ENCODE peak calls at places on chromosomes 7 and 10, in four cellular contexts. One of them, this sample, is unnamed.

GRCh38 chr10:71396084-71396713 is 521 bp upstream of the CDH23 start:
- DNase-seq in K562: peak
- DNase-seq in WTC11: peak
- DNase-seq in HepG2: no peak
- DNase-seq in this sample: peak

GRCh38 chr7:118330373-118330772 is 105.9 kb downstream of the ANKRD7 start:
- DNase-seq in HepG2: no peak
- DNase-seq in K562: no peak
- DNase-seq in WTC11: no peak
- DNase-seq in this sample: no peak

GRCh38 chr10:22183771-22184466 is 33.9 kb downstream of the EBLN1 start:
- DNase-seq in K562: no peak
- DNase-seq in WTC11: no peak
- DNase-seq in HepG2: no peak
- DNase-seq in this sample: no peak

GRCh38 chr10:127525686-127526085 is 23.4 kb upstream of the NPS start:
- DNase-seq in HepG2: no peak
- DNase-seq in K562: no peak
- DNase-seq in WTC11: no peak
- DNase-seq in this sample: no peak

GRCh38 chr10:102605712-102606111 is 38.6 kb upstream of the TRIM8 start:
- DNase-seq in WTC11: no peak
- DNase-seq in HepG2: no peak
- DNase-seq in K562: no peak
- DNase-seq in this sample: no peak

GRCh38 chr7:50310361-50310760 is 5.8 kb downstream of the IKZF1 start:
- DNase-seq in HepG2: no peak
- DNase-seq in WTC11: no peak
- DNase-seq in K562: no peak
- DNase-seq in this sample: no peak

GRCh38 chr10:72274730-72275350 is 1.1 kb downstream of the DDIT4 start:
- DNase-seq in WTC11: peak
- DNase-seq in HepG2: no peak
- DNase-seq in K562: peak
- DNase-seq in this sample: peak

GRCh38 chr7:123724725-123725381 is 23.9 kb downstream of the WASL start:
- DNase-seq in WTC11: no peak
- DNase-seq in HepG2: no peak
- DNase-seq in K562: no peak
- DNase-seq in this sample: no peak

GRCh38 chr10:127079348-127079747 is 117.0 kb downstream of the INSYN2A start:
- DNase-seq in WTC11: no peak
- DNase-seq in HepG2: no peak
- DNase-seq in K562: no peak
- DNase-seq in this sample: no peak

GRCh38 chr10:26479766-26480492 is 41.8 kb downstream of the APBB1IP start:
- DNase-seq in HepG2: no peak
- DNase-seq in K562: no peak
- DNase-seq in WTC11: no peak
- DNase-seq in this sample: no peak

GRCh38 chr7:94420321-94420720 is 25.6 kb downstream of the COL1A2 start:
- DNase-seq in K562: no peak
- DNase-seq in WTC11: no peak
- DNase-seq in HepG2: no peak
- DNase-seq in this sample: no peak

GRCh38 chr7:4015996-4016395 is 666.1 kb upstream of the FOXK1 start:
- DNase-seq in K562: no peak
- DNase-seq in HepG2: no peak
- DNase-seq in WTC11: no peak
- DNase-seq in this sample: no peak

GRCh38 chr10:119469325-119469707 is 73.2 kb downstream of the RGS10 start:
- DNase-seq in K562: no peak
- DNase-seq in WTC11: no peak
- DNase-seq in HepG2: no peak
- DNase-seq in this sample: no peak

GRCh38 chr7:20785211-20786048 is 1.3 kb downstream of the SP8 start:
- DNase-seq in K562: no peak
- DNase-seq in HepG2: no peak
- DNase-seq in WTC11: peak
- DNase-seq in this sample: no peak

GRCh38 chr10:1084011-1084950 is 28.1 kb downstream of the WDR37 start:
- DNase-seq in HepG2: no peak
- DNase-seq in WTC11: no peak
- DNase-seq in K562: no peak
- DNase-seq in this sample: no peak

GRCh38 chr7:37683263-37684120 is at the start of gene GPR141:
- DNase-seq in HepG2: no peak
- DNase-seq in WTC11: no peak
- DNase-seq in K562: no peak
- DNase-seq in this sample: no peak

GRCh38 chr10:62323751-62324150 is 50.4 kb upstream of the ZNF365 start:
- DNase-seq in WTC11: no peak
- DNase-seq in K562: no peak
- DNase-seq in HepG2: no peak
- DNase-seq in this sample: no peak

GRCh38 chr10:62652114-62652513 is 152.4 kb upstream of the ADO start:
- DNase-seq in HepG2: no peak
- DNase-seq in WTC11: no peak
- DNase-seq in K562: no peak
- DNase-seq in this sample: no peak

GRCh38 chr10:5598085-5598690 is 68.2 kb downstream of the ASB13 start:
- DNase-seq in WTC11: no peak
- DNase-seq in K562: no peak
- DNase-seq in HepG2: no peak
- DNase-seq in this sample: no peak

GRCh38 chr7:5997210-5997808 is 11.5 kb downstream of the PMS2 start:
- DNase-seq in K562: peak
- DNase-seq in WTC11: peak
- DNase-seq in HepG2: peak
- DNase-seq in this sample: peak

GRCh38 chr10:132787253-132788179 is 1.6 kb upstream of the NKX6-2 start:
- DNase-seq in K562: no peak
- DNase-seq in WTC11: peak
- DNase-seq in HepG2: no peak
- DNase-seq in this sample: peak
- TF ChIP-seq HMGXB4 in K562: no peak
- TF ChIP-seq HMGXB4 in WTC11: no peak
- TF ChIP-seq HMGXB4 in HepG2: no peak
- TF ChIP-seq HMGXB4 in this sample: no peak

GRCh38 chr10:69088801-69089501 is 1.0 kb downstream of the SRGN start:
- DNase-seq in WTC11: no peak
- DNase-seq in K562: peak
- DNase-seq in HepG2: no peak
- DNase-seq in this sample: peak

GRCh38 chr10:69088471-69088769 is 517 bp downstream of the SRGN start:
- DNase-seq in HepG2: no peak
- DNase-seq in K562: peak
- DNase-seq in WTC11: no peak
- DNase-seq in this sample: no peak

GRCh38 chr10:69087600-69088470 is at the start of gene SRGN:
- DNase-seq in K562: peak
- DNase-seq in HepG2: no peak
- DNase-seq in WTC11: no peak
- DNase-seq in this sample: peak

GRCh38 chr10:69090687-69091450 is 3.0 kb downstream of the SRGN start:
- DNase-seq in HepG2: no peak
- DNase-seq in K562: no peak
- DNase-seq in WTC11: no peak
- DNase-seq in this sample: no peak

DNA sequence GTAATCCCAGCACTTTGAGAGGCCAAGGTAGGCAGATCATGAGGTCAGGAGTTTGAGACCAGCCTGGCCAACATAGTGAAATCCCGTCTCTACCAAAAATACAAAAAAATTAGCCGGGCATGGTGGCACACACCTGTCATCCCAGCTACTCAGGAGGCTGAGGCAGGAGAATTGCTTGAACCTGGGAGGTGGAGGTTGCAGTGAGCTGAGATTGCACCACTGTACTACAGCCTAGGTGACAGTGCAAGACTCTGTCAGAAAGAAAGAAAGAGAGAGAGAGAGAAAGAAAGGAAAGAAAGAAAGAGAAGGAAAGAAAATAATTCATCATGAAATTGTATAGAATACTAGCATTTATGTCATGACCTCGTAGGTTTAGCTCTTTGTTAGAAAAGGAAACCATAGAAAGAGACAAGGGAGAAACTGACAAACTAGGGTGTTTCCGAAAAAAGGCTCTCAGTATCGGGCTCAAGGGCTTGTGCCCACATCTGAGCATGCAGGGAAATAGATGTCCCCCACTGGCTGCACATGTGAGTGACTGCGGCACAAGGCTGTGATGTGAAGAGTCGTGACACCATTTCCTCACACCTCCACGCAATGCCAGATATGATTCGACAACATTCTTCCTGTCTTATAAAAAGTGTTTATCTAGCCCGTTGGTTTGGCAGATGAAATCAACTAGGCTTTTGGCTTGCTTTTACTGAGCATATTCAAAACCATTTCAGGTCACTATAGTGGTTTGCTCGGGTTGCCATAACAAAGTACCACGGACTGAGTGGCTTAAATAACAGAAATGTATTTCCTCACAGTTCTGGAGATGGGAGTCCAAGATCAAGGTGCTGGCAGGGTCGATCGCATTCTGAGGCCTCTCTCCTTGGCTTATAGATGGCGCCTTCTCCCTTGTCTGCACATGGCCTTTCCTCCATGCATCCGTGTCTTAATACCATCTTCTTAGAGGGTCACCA is 2.0 kb downstream of the SRGN start:
- DNase-seq in WTC11: no peak
- DNase-seq in K562: peak
- DNase-seq in HepG2: no peak
- DNase-seq in this sample: no peak
- TF ChIP-seq HMGXB4 in WTC11: no peak
- TF ChIP-seq HMGXB4 in K562: no peak
- TF ChIP-seq HMGXB4 in HepG2: no peak
- TF ChIP-seq HMGXB4 in this sample: no peak

DNA sequence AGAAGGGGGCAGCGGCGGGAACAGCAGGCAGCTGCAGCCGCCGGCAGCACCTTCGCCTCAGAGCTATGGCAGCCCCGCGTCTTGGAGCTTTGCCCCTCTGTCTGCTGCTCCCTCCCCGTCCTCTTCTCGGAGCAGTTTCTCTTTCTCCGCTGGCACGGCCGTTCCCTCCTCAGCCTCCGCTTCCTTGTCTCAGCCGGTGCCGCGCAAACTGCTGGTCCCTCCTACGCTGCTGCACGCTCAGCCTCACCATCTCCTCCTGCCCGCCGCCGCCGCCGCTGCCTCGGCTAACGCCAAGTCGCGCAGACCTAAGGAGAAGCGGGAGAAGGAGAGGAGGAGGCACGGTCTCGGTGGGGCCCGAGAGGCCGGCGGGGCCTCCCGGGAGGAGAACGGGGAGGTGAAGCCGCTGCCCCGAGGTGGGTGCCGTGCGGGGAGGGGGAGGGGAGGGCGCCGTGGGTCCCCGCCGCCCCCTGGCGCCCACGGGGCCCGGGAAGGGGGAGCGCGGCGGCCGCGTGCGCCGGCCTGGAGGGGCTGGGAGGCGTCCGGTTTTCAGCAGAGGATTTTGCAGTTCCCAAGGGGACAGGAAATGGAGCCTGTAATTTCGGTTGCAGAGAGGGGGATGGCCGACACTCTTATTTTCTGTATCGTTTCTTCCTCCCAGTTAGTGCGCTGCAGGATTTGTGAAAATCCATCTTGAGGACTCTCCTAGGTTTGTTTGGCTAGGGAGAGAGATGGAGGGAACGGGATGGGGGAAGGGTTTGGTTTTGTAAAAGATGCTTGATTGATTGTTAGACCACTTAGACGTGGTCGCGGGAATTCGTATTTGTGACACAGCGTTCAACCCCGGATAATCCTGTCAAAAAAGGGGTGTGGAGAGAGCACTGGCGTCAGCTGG is 630 bp downstream of the RSBN1L start:
- DNase-seq in WTC11: peak
- DNase-seq in HepG2: peak
- DNase-seq in K562: peak
- DNase-seq in this sample: peak
- TF ChIP-seq HMGXB4 in WTC11: peak
- TF ChIP-seq HMGXB4 in HepG2: no peak
- TF ChIP-seq HMGXB4 in K562: peak
- TF ChIP-seq HMGXB4 in this sample: no peak

DNA sequence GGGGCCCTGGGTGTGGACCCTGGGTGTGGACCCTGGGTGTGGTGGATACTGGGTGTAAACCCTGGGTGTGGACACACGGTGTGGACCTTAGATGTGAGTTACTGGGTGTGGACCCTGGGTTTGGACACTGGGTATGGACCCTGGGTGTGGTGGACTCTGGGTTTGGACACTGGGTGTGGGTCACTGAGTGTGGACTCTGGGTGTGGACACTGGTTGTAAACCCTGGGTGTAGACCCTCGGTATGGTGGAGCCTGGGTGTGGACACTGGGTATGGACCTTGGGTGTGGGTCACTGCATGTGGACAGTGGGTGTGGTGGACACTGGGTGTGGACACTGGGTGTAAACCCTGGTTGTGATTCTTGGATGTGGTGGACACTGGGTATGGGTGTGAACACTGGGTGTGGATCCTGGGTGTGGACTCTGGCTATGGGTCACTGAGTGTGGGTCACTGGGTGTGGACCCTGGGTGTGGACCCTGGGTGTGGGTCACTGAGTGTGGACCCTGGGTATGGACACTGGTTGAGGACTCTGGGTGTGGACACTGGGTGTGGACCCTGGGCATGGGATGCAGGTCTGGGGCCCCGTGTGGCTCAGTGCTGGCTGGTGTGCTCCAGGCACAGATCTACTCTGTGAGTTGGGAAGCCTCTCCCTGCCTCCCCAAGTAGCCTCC is 356.2 kb downstream of the GLRX3 start:
- DNase-seq in WTC11: no peak
- DNase-seq in K562: no peak
- DNase-seq in HepG2: no peak
- DNase-seq in this sample: no peak
- TF ChIP-seq HMGXB4 in WTC11: no peak
- TF ChIP-seq HMGXB4 in K562: no peak
- TF ChIP-seq HMGXB4 in HepG2: no peak
- TF ChIP-seq HMGXB4 in this sample: no peak

GRCh38 chr10:132328130-132328529 is 3.9 kb upstream of the LRRC27 start:
- DNase-seq in HepG2: no peak
- DNase-seq in WTC11: no peak
- DNase-seq in K562: peak
- DNase-seq in this sample: no peak

GRCh38 chr10:132330486-132330833 is 1.5 kb upstream of the LRRC27 start:
- DNase-seq in WTC11: no peak
- DNase-seq in HepG2: no peak
- DNase-seq in K562: no peak
- DNase-seq in this sample: no peak

GRCh38 chr10:132329565-132330485 is 2.2 kb upstream of the LRRC27 start:
- DNase-seq in WTC11: no peak
- DNase-seq in HepG2: no peak
- DNase-seq in K562: peak
- DNase-seq in this sample: peak

GRCh38 chr10:132326925-132327324 is 5.1 kb upstream of the LRRC27 start:
- DNase-seq in HepG2: no peak
- DNase-seq in WTC11: no peak
- DNase-seq in K562: no peak
- DNase-seq in this sample: no peak

DNA sequence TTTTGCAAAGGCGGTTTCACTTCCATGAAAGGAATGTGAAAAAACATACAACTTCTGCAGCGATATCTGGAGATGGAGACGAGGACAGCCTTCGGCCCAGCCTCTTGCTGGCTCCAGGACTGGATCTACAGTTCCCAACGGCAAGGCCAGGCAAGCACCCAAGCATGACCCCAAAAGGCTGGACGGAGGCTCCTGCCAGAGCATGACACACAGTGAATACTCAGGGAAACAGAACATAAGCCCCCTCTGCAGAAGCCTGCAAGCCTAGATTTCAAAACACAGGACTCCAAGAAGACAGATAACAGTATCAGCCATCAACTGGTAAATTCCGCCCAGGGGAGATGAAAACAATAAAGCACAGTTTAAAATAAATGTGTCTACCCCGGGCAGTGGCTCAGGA is 3.3 kb upstream of the LRRC27 start:
- DNase-seq in HepG2: no peak
- DNase-seq in WTC11: no peak
- DNase-seq in K562: peak
- DNase-seq in this sample: no peak
- TF ChIP-seq HMGXB4 in HepG2: no peak
- TF ChIP-seq HMGXB4 in WTC11: no peak
- TF ChIP-seq HMGXB4 in K562: no peak
- TF ChIP-seq HMGXB4 in this sample: no peak